ENCODE peak calls at places on chromosomes 3 and 15, in eight cellular contexts. One of them, this sample, is unnamed.

GRCh38 chr3:52633786-52634185 is 51.9 kb downstream of the PBRM1 start:
- DNase-seq in heart left ventricle: no peak
- DNase-seq in suprapubic skin: no peak
- DNase-seq in HepG2: no peak
- DNase-seq in H1: no peak
- DNase-seq in ovary: no peak
- DNase-seq in A549: no peak
- DNase-seq in sigmoid colon: no peak
- DNase-seq in this sample: no peak

GRCh38 chr15:29039466-29040366 is 153.9 kb downstream of the APBA2 start:
- DNase-seq in H1: no peak
- DNase-seq in ovary: no peak
- DNase-seq in A549: no peak
- DNase-seq in suprapubic skin: no peak
- DNase-seq in heart left ventricle: no peak
- DNase-seq in HepG2: no peak
- DNase-seq in sigmoid colon: no peak
- DNase-seq in this sample: no peak

GRCh38 chr15:68300115-68300940 is 22.8 kb downstream of the FEM1B start:
- DNase-seq in sigmoid colon: no peak
- DNase-seq in heart left ventricle: no peak
- DNase-seq in suprapubic skin: no peak
- DNase-seq in ovary: no peak
- DNase-seq in A549: no peak
- DNase-seq in HepG2: peak
- DNase-seq in H1: peak
- DNase-seq in this sample: no peak

GRCh38 chr15:75532413-75533250 is 46.5 kb downstream of the PTPN9 start:
- DNase-seq in HepG2: peak
- DNase-seq in H1: peak
- DNase-seq in suprapubic skin: no peak
- DNase-seq in sigmoid colon: peak
- DNase-seq in heart left ventricle: peak
- DNase-seq in A549: peak
- DNase-seq in ovary: peak
- DNase-seq in this sample: no peak

GRCh38 chr3:185630182-185630622 is 44.1 kb downstream of the SENP2 start:
- DNase-seq in HepG2: no peak
- DNase-seq in ovary: peak
- DNase-seq in suprapubic skin: no peak
- DNase-seq in sigmoid colon: no peak
- DNase-seq in heart left ventricle: peak
- DNase-seq in A549: no peak
- DNase-seq in H1: no peak
- DNase-seq in this sample: no peak

GRCh38 chr3:162034368-162034767 is 537.8 kb downstream of the OTOL1 start:
- DNase-seq in H1: no peak
- DNase-seq in sigmoid colon: no peak
- DNase-seq in A549: no peak
- DNase-seq in suprapubic skin: no peak
- DNase-seq in ovary: no peak
- DNase-seq in HepG2: no peak
- DNase-seq in heart left ventricle: no peak
- DNase-seq in this sample: no peak

GRCh38 chr3:15271785-15272381 is 60.5 kb downstream of the SH3BP5 start:
- DNase-seq in heart left ventricle: peak
- DNase-seq in ovary: no peak
- DNase-seq in HepG2: no peak
- DNase-seq in A549: no peak
- DNase-seq in sigmoid colon: peak
- DNase-seq in H1: no peak
- DNase-seq in suprapubic skin: no peak
- DNase-seq in this sample: no peak

GRCh38 chr15:78174398-78174797 is 25.2 kb downstream of the IDH3A start:
- DNase-seq in sigmoid colon: no peak
- DNase-seq in H1: no peak
- DNase-seq in ovary: no peak
- DNase-seq in A549: no peak
- DNase-seq in heart left ventricle: no peak
- DNase-seq in suprapubic skin: no peak
- DNase-seq in HepG2: no peak
- DNase-seq in this sample: no peak

GRCh38 chr3:190183121-190183520 is 62.4 kb upstream of the P3H2 start:
- DNase-seq in A549: peak
- DNase-seq in heart left ventricle: no peak
- DNase-seq in sigmoid colon: no peak
- DNase-seq in suprapubic skin: no peak
- DNase-seq in HepG2: no peak
- DNase-seq in H1: no peak
- DNase-seq in ovary: no peak
- DNase-seq in this sample: peak

GRCh38 chr3:124383846-124384483 is 346.3 kb upstream of the UMPS start:
- DNase-seq in HepG2: no peak
- DNase-seq in A549: no peak
- DNase-seq in heart left ventricle: no peak
- DNase-seq in sigmoid colon: no peak
- DNase-seq in H1: no peak
- DNase-seq in ovary: no peak
- DNase-seq in suprapubic skin: no peak
- DNase-seq in this sample: no peak

GRCh38 chr3:119206611-119207511 is 33.5 kb downstream of the UPK1B start:
- DNase-seq in heart left ventricle: no peak
- DNase-seq in HepG2: no peak
- DNase-seq in A549: peak
- DNase-seq in sigmoid colon: no peak
- DNase-seq in H1: peak
- DNase-seq in suprapubic skin: no peak
- DNase-seq in ovary: no peak
- DNase-seq in this sample: no peak

GRCh38 chr3:112778298-112779008 is 68.2 kb downstream of the CD200R1L start:
- DNase-seq in H1: no peak
- DNase-seq in ovary: no peak
- DNase-seq in suprapubic skin: no peak
- DNase-seq in HepG2: no peak
- DNase-seq in sigmoid colon: no peak
- DNase-seq in A549: no peak
- DNase-seq in heart left ventricle: no peak
- DNase-seq in this sample: peak

GRCh38 chr3:29280675-29281264 is at the start of gene RBMS3:
- DNase-seq in H1: peak
- DNase-seq in suprapubic skin: peak
- DNase-seq in sigmoid colon: peak
- DNase-seq in ovary: peak
- DNase-seq in heart left ventricle: peak
- DNase-seq in HepG2: no peak
- DNase-seq in A549: peak
- DNase-seq in this sample: peak

GRCh38 chr3:34569437-34569836 is 771.0 kb downstream of the PDCD6IP start:
- DNase-seq in ovary: no peak
- DNase-seq in A549: no peak
- DNase-seq in HepG2: no peak
- DNase-seq in sigmoid colon: no peak
- DNase-seq in suprapubic skin: no peak
- DNase-seq in heart left ventricle: no peak
- DNase-seq in H1: no peak
- DNase-seq in this sample: no peak

GRCh38 chr15:68352401-68353062 is 75.0 kb downstream of the FEM1B start:
- DNase-seq in HepG2: no peak
- DNase-seq in H1: no peak
- DNase-seq in suprapubic skin: no peak
- DNase-seq in heart left ventricle: peak
- DNase-seq in A549: peak
- DNase-seq in sigmoid colon: peak
- DNase-seq in ovary: no peak
- DNase-seq in this sample: peak

GRCh38 chr3:127377801-127378442 is 90.1 kb upstream of the PRR20G start:
- DNase-seq in A549: no peak
- DNase-seq in heart left ventricle: no peak
- DNase-seq in sigmoid colon: no peak
- DNase-seq in H1: no peak
- DNase-seq in ovary: no peak
- DNase-seq in HepG2: no peak
- DNase-seq in suprapubic skin: no peak
- DNase-seq in this sample: no peak

GRCh38 chr15:95141486-95141885 is 910.1 kb downstream of the MCTP2 start:
- DNase-seq in A549: no peak
- DNase-seq in H1: no peak
- DNase-seq in heart left ventricle: no peak
- DNase-seq in sigmoid colon: no peak
- DNase-seq in suprapubic skin: no peak
- DNase-seq in HepG2: no peak
- DNase-seq in ovary: no peak
- DNase-seq in this sample: no peak

GRCh38 chr3:67739851-67740250 is 85.4 kb upstream of the SUCLG2 start:
- DNase-seq in sigmoid colon: no peak
- DNase-seq in HepG2: no peak
- DNase-seq in heart left ventricle: no peak
- DNase-seq in H1: no peak
- DNase-seq in suprapubic skin: no peak
- DNase-seq in A549: no peak
- DNase-seq in ovary: no peak
- DNase-seq in this sample: no peak

DNA sequence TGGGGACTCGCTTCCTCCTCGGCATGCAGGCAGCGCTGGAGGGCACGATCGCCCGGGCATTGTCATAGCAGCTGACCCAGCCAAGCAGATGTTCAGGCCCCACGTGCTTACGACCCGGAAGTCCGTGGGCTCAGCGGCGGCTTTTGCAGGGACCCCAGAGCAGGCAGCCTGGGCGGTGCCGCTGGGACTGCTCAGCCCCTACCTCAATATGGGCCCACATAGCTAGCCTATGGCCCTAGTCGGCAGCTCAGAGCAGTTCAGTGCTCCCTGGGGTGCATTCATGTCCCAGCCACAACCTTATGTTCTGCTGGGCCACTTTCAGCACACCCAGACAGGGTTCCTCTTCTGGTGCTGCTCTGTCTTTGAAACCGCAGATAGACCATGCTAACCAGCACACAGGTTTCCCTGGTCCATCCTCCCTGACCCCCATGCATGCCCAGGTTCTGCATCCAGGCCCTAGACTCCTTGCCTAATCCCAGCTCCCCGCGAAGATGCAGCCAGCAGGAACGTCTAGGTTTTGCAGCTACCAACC is 10.4 kb upstream of the EIF4A2 start:
- DNase-seq in HepG2: no peak
- DNase-seq in A549: no peak
- DNase-seq in heart left ventricle: peak
- DNase-seq in suprapubic skin: peak
- DNase-seq in H1: no peak
- DNase-seq in ovary: peak
- DNase-seq in sigmoid colon: peak
- DNase-seq in this sample: no peak
- TF ChIP-seq POLR2A in HepG2: no peak
- TF ChIP-seq POLR2A in A549: no peak
- TF ChIP-seq POLR2A in heart left ventricle: no peak
- TF ChIP-seq POLR2A in suprapubic skin: no peak
- TF ChIP-seq POLR2A in H1: no peak
- TF ChIP-seq POLR2A in ovary: no peak
- TF ChIP-seq POLR2A in sigmoid colon: no peak
- TF ChIP-seq POLR2A in this sample: no peak

GRCh38 chr3:129389572-129389937 is 38.9 kb downstream of the EFCAB12 start:
- DNase-seq in ovary: no peak
- DNase-seq in HepG2: no peak
- DNase-seq in sigmoid colon: no peak
- DNase-seq in heart left ventricle: peak
- DNase-seq in H1: no peak
- DNase-seq in A549: no peak
- DNase-seq in suprapubic skin: no peak
- DNase-seq in this sample: no peak
- TF ChIP-seq POLR2A in ovary: no peak
- TF ChIP-seq POLR2A in HepG2: no peak
- TF ChIP-seq POLR2A in sigmoid colon: no peak
- TF ChIP-seq POLR2A in heart left ventricle: no peak
- TF ChIP-seq POLR2A in H1: no peak
- TF ChIP-seq POLR2A in A549: no peak
- TF ChIP-seq POLR2A in suprapubic skin: no peak
- TF ChIP-seq POLR2A in this sample: no peak

GRCh38 chr15:40310001-40310959 is 2.5 kb upstream of the PLCB2 start:
- DNase-seq in HepG2: peak
- DNase-seq in heart left ventricle: peak
- DNase-seq in A549: peak
- DNase-seq in sigmoid colon: peak
- DNase-seq in suprapubic skin: no peak
- DNase-seq in H1: peak
- DNase-seq in ovary: no peak
- DNase-seq in this sample: no peak

GRCh38 chr15:40309344-40309862 is 1.7 kb upstream of the PLCB2 start:
- DNase-seq in ovary: no peak
- DNase-seq in sigmoid colon: no peak
- DNase-seq in HepG2: no peak
- DNase-seq in H1: no peak
- DNase-seq in heart left ventricle: no peak
- DNase-seq in A549: no peak
- DNase-seq in suprapubic skin: no peak
- DNase-seq in this sample: no peak

GRCh38 chr15:40306908-40307307 is 827 bp downstream of the PLCB2 start:
- DNase-seq in H1: no peak
- DNase-seq in A549: no peak
- DNase-seq in heart left ventricle: no peak
- DNase-seq in sigmoid colon: no peak
- DNase-seq in HepG2: no peak
- DNase-seq in ovary: no peak
- DNase-seq in suprapubic skin: no peak
- DNase-seq in this sample: no peak

GRCh38 chr15:40307421-40308165 is at the start of gene PLCB2:
- DNase-seq in H1: no peak
- DNase-seq in suprapubic skin: no peak
- DNase-seq in heart left ventricle: peak
- DNase-seq in A549: peak
- DNase-seq in sigmoid colon: peak
- DNase-seq in HepG2: peak
- DNase-seq in ovary: no peak
- DNase-seq in this sample: no peak

GRCh38 chr15:40308844-40309189 is 1.1 kb upstream of the PLCB2 start:
- DNase-seq in HepG2: no peak
- DNase-seq in A549: no peak
- DNase-seq in ovary: no peak
- DNase-seq in suprapubic skin: no peak
- DNase-seq in sigmoid colon: peak
- DNase-seq in H1: no peak
- DNase-seq in heart left ventricle: peak
- DNase-seq in this sample: no peak
- TF ChIP-seq POLR2A in HepG2: no peak
- TF ChIP-seq POLR2A in A549: no peak
- TF ChIP-seq POLR2A in ovary: no peak
- TF ChIP-seq POLR2A in suprapubic skin: no peak
- TF ChIP-seq POLR2A in sigmoid colon: no peak
- TF ChIP-seq POLR2A in H1: no peak
- TF ChIP-seq POLR2A in heart left ventricle: no peak
- TF ChIP-seq POLR2A in this sample: no peak

DNA sequence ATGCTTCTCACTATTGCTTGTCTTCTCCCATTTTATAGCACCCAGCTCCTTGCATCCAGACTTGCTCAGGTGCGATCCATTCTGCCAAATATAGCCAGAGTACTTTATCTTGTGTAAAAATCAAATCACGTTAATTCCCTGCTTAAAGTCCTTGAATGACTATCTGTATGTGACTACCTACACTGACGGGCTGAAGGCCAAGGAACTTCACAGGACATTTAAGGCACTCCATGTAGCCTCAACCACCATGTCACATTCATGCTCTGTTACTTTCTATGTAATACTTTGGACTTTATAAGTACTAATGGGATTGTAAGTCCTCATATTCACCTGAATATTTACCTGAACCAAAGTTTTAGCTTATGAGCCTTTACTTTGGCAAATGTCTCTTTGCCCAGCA is 489.9 kb downstream of the MECOM start:
- DNase-seq in suprapubic skin: no peak
- DNase-seq in H1: no peak
- DNase-seq in HepG2: no peak
- DNase-seq in A549: no peak
- DNase-seq in heart left ventricle: no peak
- DNase-seq in sigmoid colon: no peak
- DNase-seq in ovary: no peak
- DNase-seq in this sample: no peak
- TF ChIP-seq POLR2A in suprapubic skin: no peak
- TF ChIP-seq POLR2A in H1: no peak
- TF ChIP-seq POLR2A in HepG2: no peak
- TF ChIP-seq POLR2A in A549: no peak
- TF ChIP-seq POLR2A in heart left ventricle: no peak
- TF ChIP-seq POLR2A in sigmoid colon: no peak
- TF ChIP-seq POLR2A in ovary: no peak
- TF ChIP-seq POLR2A in this sample: no peak